ENCODE peak calls at places on chromosomes 6 and 20, in seven cellular contexts. F is prostate gland; B is CD4-positive, alpha-beta memory T cell; G is GM23248; J is ascending aorta; Z is aorta; S is mammary epithelial cell. P is an unnamed sample.

GRCh38 chr6:54847799-54848597 is 1.4 kb downstream of the FAM83B start:
- DNase-seq in F (peak; percentile 12), B (no peak), G (peak; percentile 33), J (no peak), Z (no peak), S (peak; percentile 95), P (peak; percentile 21)

GRCh38 chr6:160987265-160987664 is 4.3 kb upstream of the MAP3K4 start:
- DNase-seq in F (no peak), B (no peak), G (no peak), J (no peak), Z (no peak), S (no peak), P (no peak)

GRCh38 chr6:115591973-115592486 is 468.7 kb downstream of the FRK start:
- DNase-seq in F (no peak), B (no peak), G (peak; percentile 2), J (no peak), Z (no peak), S (peak; percentile 1), P (no peak)

GRCh38 chr6:32941412-32941784 is 570 bp upstream of the HLA-DMB start:
- DNase-seq in F (no peak), B (peak; percentile 64), G (no peak), J (no peak), Z (no peak), S (no peak), P (no peak)

GRCh38 chr6:40799296-40800020 is 212.3 kb upstream of the LRFN2 start:
- DNase-seq in F (no peak), B (no peak), G (no peak), J (no peak), Z (no peak), S (no peak), P (no peak)

GRCh38 chr6:37135835-37136694 is 33.9 kb upstream of the PIM1 start:
- DNase-seq in F (no peak), B (no peak), G (peak; percentile 46), J (no peak), Z (no peak), S (peak; percentile 67), P (peak; percentile 72)

GRCh38 chr6:109322825-109323580 is 59.3 kb downstream of the CD164 start:
- DNase-seq in F (peak; percentile 41), B (no peak), G (no peak), J (peak; percentile 13), Z (no peak), S (peak; percentile 4), P (no peak)

GRCh38 chr6:73028124-73028766 is 197.1 kb downstream of the KHDC1L start:
- DNase-seq in F (no peak), B (no peak), G (no peak), J (no peak), Z (no peak), S (no peak), P (no peak)

GRCh38 chr6:73451166-73452106 is 661 bp downstream of the CGAS start:
- DNase-seq in F (peak; percentile 6), B (peak; percentile 45), G (peak; percentile 76), J (no peak), Z (peak; percentile 84), S (no peak), P (peak; percentile 59)

GRCh38 chr20:16898433-16898832 is 150.3 kb downstream of the OTOR start:
- DNase-seq in F (no peak), B (no peak), G (peak; percentile 22), J (no peak), Z (no peak), S (no peak), P (no peak)

GRCh38 chr6:125668071-125668470 is 81.4 kb upstream of the HEY2 start:
- DNase-seq in F (no peak), B (no peak), G (no peak), J (no peak), Z (no peak), S (no peak), P (no peak)

GRCh38 chr6:136550330-136551071 is at the start of gene MAP7:
- DNase-seq in F (peak; percentile 94), B (peak; percentile 66), G (peak; percentile 75), J (no peak), Z (peak; percentile 86), S (peak; percentile 93), P (peak; percentile 21)
- H3K27ac ChIP-seq in F (peak within 1 kb of the TSS; percentile 85), B (no peak within 1 kb of the TSS), G (no peak within 1 kb of the TSS), J (no peak within 1 kb of the TSS), Z (peak within 1 kb of the TSS; percentile 19), S (peak within 1 kb of the TSS; percentile 84), P (no peak within 1 kb of the TSS)

DNA sequence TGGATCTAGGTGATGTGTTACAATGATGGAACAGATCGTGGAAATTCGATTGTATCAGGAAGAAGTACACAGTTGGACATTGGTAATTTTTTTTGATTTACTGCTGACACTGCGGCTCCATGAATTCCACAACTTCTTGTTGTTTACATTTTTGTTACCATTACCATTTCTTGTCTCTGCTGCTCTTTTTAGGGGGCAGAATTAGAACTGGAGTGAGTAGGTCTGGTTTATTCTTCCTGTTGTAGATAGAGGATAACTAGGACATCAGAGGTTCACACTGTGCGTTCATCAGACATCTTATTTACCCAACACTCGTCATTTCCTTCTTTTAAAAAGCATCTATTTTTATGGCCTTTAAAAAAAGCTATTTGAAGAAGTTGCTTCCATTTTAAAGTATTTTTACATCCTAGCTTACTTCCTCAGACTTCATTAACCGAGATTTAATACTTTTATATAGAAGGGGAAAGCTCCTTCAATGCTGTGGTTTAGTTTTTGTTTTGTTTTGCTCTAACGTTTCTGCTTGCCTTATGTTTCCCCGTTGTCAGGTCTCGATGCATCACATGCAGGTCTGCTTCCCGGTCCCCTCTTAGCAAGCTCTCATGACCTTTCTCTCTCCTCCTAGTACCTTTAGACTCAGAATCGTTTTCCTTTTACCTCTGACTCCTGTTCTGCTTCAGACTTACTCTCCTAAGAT is 139.1 kb downstream of the ARID1B start:
- DNase-seq in F (no peak), B (no peak), G (no peak), J (no peak), Z (no peak), S (no peak), P (no peak)
- H3K27ac ChIP-seq in F (no peak overlapping the region), B (no peak overlapping the region), G (no peak overlapping the region), J (no peak overlapping the region), Z (no peak overlapping the region), S (no peak overlapping the region), P (no peak overlapping the region)

GRCh38 chr20:58543274-58543673 is 28.1 kb upstream of the APCDD1L start:
- DNase-seq in F (no peak), B (no peak), G (peak; percentile 39), J (no peak), Z (no peak), S (no peak), P (no peak)
- H3K27ac ChIP-seq in F (no peak overlapping the region), B (no peak overlapping the region), G (peak overlapping the region; percentile 25), J (no peak overlapping the region), Z (no peak overlapping the region), S (no peak overlapping the region), P (no peak overlapping the region)

DNA sequence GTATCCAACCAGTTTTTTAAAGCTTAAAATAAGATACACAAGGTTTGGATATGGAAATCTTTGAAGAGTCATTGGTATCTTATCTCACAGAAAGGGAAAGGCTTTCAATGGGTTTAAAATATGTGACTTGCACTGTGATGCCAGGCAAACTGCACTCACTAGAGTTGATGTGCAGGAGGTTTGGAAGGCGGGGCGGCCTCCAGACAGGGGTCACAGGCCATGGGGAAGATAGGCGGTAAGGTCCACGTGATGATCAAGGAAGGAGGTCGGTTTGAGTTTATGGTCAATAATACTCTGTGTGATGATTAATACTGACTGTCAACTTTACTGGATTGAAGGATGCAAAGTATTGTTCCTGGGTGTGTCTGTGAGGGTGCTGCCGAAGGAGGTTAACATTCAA is 9.5 kb upstream of the RAMACL start:
- DNase-seq in F (no peak), B (no peak), G (no peak), J (no peak), Z (no peak), S (no peak), P (no peak)
- H3K27ac ChIP-seq in F (no peak overlapping the region), B (no peak overlapping the region), G (peak overlapping the region; percentile 96), J (no peak overlapping the region), Z (no peak overlapping the region), S (no peak overlapping the region), P (no peak overlapping the region)

GRCh38 chr6:168709440-168709839 is 268.5 kb downstream of the SMOC2 start:
- DNase-seq in F (no peak), B (no peak), G (no peak), J (no peak), Z (peak; percentile 50), S (no peak), P (no peak)
- H3K27ac ChIP-seq in F (no peak overlapping the region), B (no peak overlapping the region), G (no peak overlapping the region), J (no peak overlapping the region), Z (no peak overlapping the region), S (no peak overlapping the region), P (no peak overlapping the region)